ENCODE peak calls at places on chromosomes 6 and 20, in four cellular contexts. U is right lobe of liver; N is colonic mucosa; I is CD8-positive, alpha-beta T cell. M is an unnamed sample. For H3K9me3, the result is how much of the 10 kb centered on the place peaks cover.

GRCh38 chr6:31851485-31851832 is 11.2 kb downstream of the NEU1 start:
- DNase-seq in N (no peak), U (no peak), I (no peak), M (no peak)

GRCh38 chr6:27358786-27359185 is 29.8 kb upstream of the ZNF391 start:
- DNase-seq in U (no peak), N (no peak), I (no peak), M (no peak)

GRCh38 chr20:1357921-1358671 is 29.2 kb upstream of the SDCBP2 start:
- DNase-seq in U (no peak), N (no peak), I (no peak), M (no peak)

GRCh38 chr20:22390543-22390903 is 193.8 kb downstream of the FOXA2 start:
- DNase-seq in U (no peak), N (no peak), I (no peak), M (no peak)

GRCh38 chr6:97053643-97054411 is 129.3 kb downstream of the KLHL32 start:
- DNase-seq in U (no peak), I (no peak), N (no peak), M (no peak)

GRCh38 chr6:87287251-87287650 is 35.1 kb upstream of the SMIM8 start:
- DNase-seq in U (no peak), N (no peak), I (no peak), M (no peak)

GRCh38 chr20:63114006-63114692 is 101.8 kb downstream of the YTHDF1 start:
- DNase-seq in N (no peak), I (no peak), U (no peak), M (no peak)

GRCh38 chr6:35044145-35044745 is 96.9 kb downstream of the TCP11 start:
- DNase-seq in U (peak), I (no peak), N (peak), M (peak)

GRCh38 chr20:62804632-62805364 is at the start of gene OGFR:
- DNase-seq in U (peak), N (peak), I (peak), M (peak)

GRCh38 chr20:17854307-17854903 is 114.2 kb downstream of the SNX5 start:
- DNase-seq in I (no peak), U (peak), N (peak), M (no peak)

GRCh38 chr20:34316191-34316814 is 13.1 kb upstream of the AHCY start:
- DNase-seq in I (no peak), N (no peak), U (no peak), M (no peak)

GRCh38 chr6:84447651-84448050 is 220.2 kb upstream of the CEP162 start:
- DNase-seq in U (no peak), N (no peak), I (no peak), M (no peak)

GRCh38 chr6:35514587-35514986 is 1.9 kb upstream of the TULP1 start:
- DNase-seq in I (no peak), N (no peak), U (no peak), M (no peak)

GRCh38 chr6:153117986-153118886 is 12.8 kb downstream of the RGS17 start:
- DNase-seq in I (no peak), U (no peak), N (no peak), M (no peak)

GRCh38 chr6:113428702-113429101 is 428.4 kb upstream of the MARCKS start:
- DNase-seq in U (no peak), N (no peak), I (no peak), M (no peak)

GRCh38 chr6:125888989-125889656 is 67.4 kb upstream of the HINT3 start:
- DNase-seq in U (no peak), I (no peak), N (no peak), M (no peak)

GRCh38 chr20:47150403-47151152 is 205.9 kb downstream of the ZMYND8 start:
- DNase-seq in N (peak), U (peak), I (no peak), M (peak)

GRCh38 chr6:147159536-147160374 is 44.5 kb upstream of the STXBP5 start:
- DNase-seq in N (no peak), U (no peak), I (no peak), M (no peak)

GRCh38 chr6:2767327-2767985 is 2.3 kb downstream of the WRNIP1 start:
- DNase-seq in N (no peak), U (no peak), I (no peak), M (no peak)

GRCh38 chr20:19026121-19026878 is 186.1 kb upstream of the SLC24A3 start:
- DNase-seq in I (no peak), U (no peak), N (no peak), M (peak)

GRCh38 chr6:27053738-27054137 is 193.8 kb upstream of the PRSS16 start:
- DNase-seq in N (no peak), I (no peak), U (no peak), M (no peak)

GRCh38 chr6:148972481-148972880 is 225.7 kb downstream of the UST start:
- DNase-seq in I (peak), N (peak), U (peak), M (no peak)

GRCh38 chr20:60408435-60408834 is 450.2 kb downstream of the CDH26 start:
- DNase-seq in N (no peak), I (no peak), U (no peak), M (no peak)
- H3K9me3 ChIP-seq in N (under half), I (under half), U (under half), M (under half)

GRCh38 chr6:17894191-17894590 is 93.2 kb downstream of the KIF13A start:
- DNase-seq in N (no peak), I (no peak), U (no peak), M (no peak)
- H3K9me3 ChIP-seq in N (under half), I (under half), U (under half), M (under half)

GRCh38 chr20:8788275-8788674 is 280.6 kb upstream of the PLCB4 start:
- DNase-seq in U (no peak), N (no peak), I (no peak), M (no peak)
- H3K9me3 ChIP-seq in U (under half), N (under half), I (under half), M (under half)

GRCh38 chr20:61590236-61590635 is 338.2 kb downstream of the CDH4 start:
- DNase-seq in I (no peak), U (no peak), N (no peak), M (no peak)

GRCh38 chr20:61598586-61598985 is 346.5 kb downstream of the CDH4 start:
- DNase-seq in I (no peak), U (no peak), N (no peak), M (no peak)

GRCh38 chr20:61595216-61595615 is 343.2 kb downstream of the CDH4 start:
- DNase-seq in I (no peak), U (no peak), N (no peak), M (no peak)

GRCh38 chr20:61597996-61598395 is 345.9 kb downstream of the CDH4 start:
- DNase-seq in N (no peak), I (no peak), U (no peak), M (no peak)

GRCh38 chr20:61594198-61594597 is 342.1 kb downstream of the CDH4 start:
- DNase-seq in U (no peak), N (no peak), I (no peak), M (no peak)
- H3K9me3 ChIP-seq in U (under half), N (under half), I (under half), M (under half)

DNA sequence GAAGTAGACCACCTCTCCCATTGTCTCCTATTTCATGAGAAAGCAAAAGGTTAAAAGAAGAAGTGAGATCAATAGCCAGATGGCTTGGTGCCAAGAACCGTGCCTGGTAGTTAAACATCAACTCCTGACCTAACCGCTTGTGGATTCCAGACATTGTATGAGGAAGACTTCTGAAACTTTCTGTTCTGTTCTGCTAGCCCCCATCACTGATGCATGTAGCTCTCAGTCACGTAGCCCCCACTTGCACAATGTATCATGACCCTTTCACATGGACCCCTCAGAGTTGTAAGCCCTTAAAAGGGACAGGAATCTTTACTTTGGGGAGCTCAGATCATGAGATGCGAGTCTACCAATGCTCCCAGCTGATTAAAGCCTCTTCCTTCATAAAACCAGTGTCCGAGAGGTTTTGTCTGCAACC is 301.2 kb downstream of the RNGTT start:
- DNase-seq in I (no peak), N (peak), U (peak), M (no peak)
- H3K9me3 ChIP-seq in I (under half), N (under half), U (under half), M (under half)

DNA sequence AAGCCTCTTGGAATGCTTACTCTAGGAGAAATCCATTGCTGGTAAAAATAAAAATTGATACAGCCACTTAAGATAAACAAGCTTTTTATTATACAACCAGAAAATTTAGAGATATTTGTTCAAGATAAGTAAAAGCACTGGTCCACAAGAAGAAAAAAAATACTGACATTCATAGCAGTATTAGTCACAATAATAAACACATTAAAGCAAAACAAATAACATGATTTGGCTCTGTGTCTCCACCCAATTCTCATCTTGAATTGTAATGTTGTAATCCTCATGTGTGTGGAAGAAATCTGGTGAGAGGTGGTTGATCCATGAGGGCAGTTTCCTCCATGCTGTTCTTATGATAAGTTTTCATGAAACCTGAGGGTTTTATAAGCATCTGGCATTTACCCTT is 1093.5 kb upstream of the ADGRB3 start:
- DNase-seq in U (no peak), N (no peak), I (no peak), M (no peak)
- H3K9me3 ChIP-seq in U (under half), N (under half), I (under half), M (under half)

GRCh38 chr6:47512872-47513271 is 35.3 kb downstream of the CD2AP start:
- DNase-seq in I (no peak), N (no peak), U (no peak), M (no peak)

GRCh38 chr6:47509937-47510336 is 32.3 kb downstream of the CD2AP start:
- DNase-seq in I (no peak), N (no peak), U (no peak), M (no peak)
- H3K9me3 ChIP-seq in I (under half), N (under half), U (under half), M (under half)

DNA sequence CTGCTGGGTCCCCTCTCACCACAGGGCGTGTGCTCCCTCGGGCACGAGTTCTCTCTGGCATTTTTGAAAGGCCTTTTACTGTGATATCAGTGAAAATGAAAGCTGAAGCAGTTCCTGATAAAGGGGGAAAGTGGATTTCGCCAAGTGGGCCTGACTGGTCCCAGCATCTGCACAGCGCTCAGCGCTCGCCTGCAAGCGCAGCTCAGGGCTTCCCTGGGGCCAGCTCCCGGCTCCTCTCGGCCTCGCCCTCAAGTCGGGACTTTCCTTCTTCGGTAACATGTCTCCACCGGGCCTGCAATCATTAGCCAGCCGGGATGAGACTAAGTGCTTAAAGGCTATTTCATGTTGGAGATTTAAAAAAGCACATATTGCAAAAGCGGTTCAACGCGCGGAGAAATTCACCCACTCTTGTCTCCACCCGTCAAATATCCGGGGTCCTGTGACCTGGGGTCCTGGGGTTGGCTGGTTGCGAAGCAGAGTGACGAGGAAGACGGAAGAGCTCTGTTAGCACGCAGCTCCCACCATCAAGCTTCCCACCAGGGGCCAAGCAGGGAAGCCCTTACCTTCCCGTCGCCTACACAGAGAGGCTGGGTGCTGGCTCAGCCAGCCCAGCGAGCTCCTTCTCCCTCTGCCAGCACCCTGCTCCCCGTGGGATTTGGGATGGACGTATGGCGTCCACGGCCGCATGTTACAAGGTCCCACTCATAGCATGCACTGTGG is 114.1 kb downstream of the SMOC2 start:
- DNase-seq in N (no peak), I (no peak), U (no peak), M (no peak)
- H3K9me3 ChIP-seq in N (under half), I (under half), U (under half), M (under half)

M was measured in sigmoid colon.